ENCODE peak calls at places on chromosome 15, in six cellular contexts. J is CD4-positive, alpha-beta T cell; Q is stomach; P is adrenal gland; G is fibroblast of mammary gland; U is WTC11. C is an unnamed sample.

GRCh38 chr15:52445954-52446353 is 82.7 kb downstream of the MYO5A start:
- DNase-seq in J (no peak), Q (no peak), P (no peak), G (no peak), U (peak), C (no peak)

GRCh38 chr15:58462547-58462946 is 30.8 kb downstream of the LIPC start:
- DNase-seq in J (no peak), Q (peak), P (no peak), G (no peak), U (no peak), C (no peak)

GRCh38 chr15:92963794-92964193 is 63.7 kb downstream of the CHD2 start:
- DNase-seq in J (no peak), Q (no peak), P (no peak), G (no peak), U (no peak), C (no peak)

GRCh38 chr15:74108111-74108510 is 22.3 kb upstream of the ISLR2 start:
- DNase-seq in J (no peak), Q (no peak), P (no peak), G (no peak), U (no peak), C (no peak)

GRCh38 chr15:76259392-76259791 is 51.9 kb downstream of the ETFA start:
- DNase-seq in J (no peak), Q (no peak), P (no peak), G (no peak), U (no peak), C (no peak)

GRCh38 chr15:65355173-65355982 is 22.4 kb downstream of the IGDCC3 start:
- DNase-seq in J (no peak), Q (no peak), P (no peak), G (no peak), U (no peak), C (no peak)

GRCh38 chr15:67501177-67501835 is 19.6 kb upstream of the C15orf61 start:
- DNase-seq in J (no peak), Q (no peak), P (no peak), G (peak), U (no peak), C (no peak)

GRCh38 chr15:68479406-68479805 is 47.4 kb upstream of the ITGA11 start:
- DNase-seq in J (no peak), Q (no peak), P (no peak), G (peak), U (no peak), C (no peak)

GRCh38 chr15:41490355-41490754 is 3.3 kb upstream of the ITPKA start:
- DNase-seq in J (no peak), Q (no peak), P (no peak), G (peak), U (no peak), C (no peak)

GRCh38 chr15:56064152-56064551 is 70.7 kb upstream of the NEDD4 start:
- DNase-seq in J (no peak), Q (no peak), P (no peak), G (no peak), U (no peak), C (no peak)

GRCh38 chr15:63833246-63833696 is 477 bp downstream of the HERC1 start:
- DNase-seq in J (peak), Q (peak), P (peak), G (peak), U (peak), C (no peak)

GRCh38 chr15:75861750-75862402 is 18.6 kb downstream of the UBE2Q2 start:
- DNase-seq in J (no peak), Q (no peak), P (no peak), G (peak), U (no peak), C (no peak)

GRCh38 chr15:101451192-101451799 is 38.2 kb downstream of the PCSK6 start:
- DNase-seq in J (no peak), Q (no peak), P (peak), G (peak), U (no peak), C (no peak)

GRCh38 chr15:67406257-67406861 is 114.6 kb upstream of the C15orf61 start:
- DNase-seq in J (no peak), Q (no peak), P (no peak), G (peak), U (no peak), C (no peak)

GRCh38 chr15:84975871-84976351 is 5.7 kb upstream of the PDE8A start:
- DNase-seq in J (no peak), Q (no peak), P (no peak), G (no peak), U (no peak), C (no peak)

GRCh38 chr15:94494732-94495131 is 263.4 kb downstream of the MCTP2 start:
- DNase-seq in J (no peak), Q (no peak), P (no peak), G (no peak), U (no peak), C (no peak)

GRCh38 chr15:85750807-85751730 is 43.7 kb downstream of the KLHL25 start:
- DNase-seq in J (no peak), Q (peak), P (peak), G (peak), U (peak), C (no peak)

GRCh38 chr15:98017150-98017964 is 56.9 kb downstream of the ARRDC4 start:
- DNase-seq in J (no peak), Q (no peak), P (no peak), G (no peak), U (peak), C (no peak)

GRCh38 chr15:38229700-38230099 is 22.9 kb upstream of the SPRED1 start:
- DNase-seq in J (no peak), Q (no peak), P (no peak), G (peak), U (no peak), C (no peak)

GRCh38 chr15:34239151-34239761 is 14.4 kb downstream of the EMC4 start:
- DNase-seq in J (no peak), Q (no peak), P (no peak), G (peak), U (no peak), C (no peak)

GRCh38 chr15:31480356-31481058 is 153.9 kb downstream of the KLF13 start:
- DNase-seq in J (no peak), Q (peak), P (peak), G (no peak), U (no peak), C (no peak)

GRCh38 chr15:58467722-58468436 is 36.1 kb downstream of the LIPC start:
- DNase-seq in J (no peak), Q (peak), P (no peak), G (no peak), U (no peak), C (no peak)

GRCh38 chr15:100727291-100727851 is 125.0 kb downstream of the ASB7 start:
- DNase-seq in J (no peak), Q (no peak), P (peak), G (peak), U (no peak), C (no peak)

GRCh38 chr15:44593042-44593736 is 56.2 kb downstream of the EIF3J start:
- DNase-seq in J (peak), Q (no peak), P (no peak), G (peak), U (no peak), C (no peak)

GRCh38 chr15:38130739-38131498 is 121.7 kb upstream of the SPRED1 start:
- DNase-seq in J (no peak), Q (peak), P (peak), G (peak), U (no peak), C (peak)

GRCh38 chr15:54097019-54097418 is 118.8 kb downstream of the UNC13C start:
- DNase-seq in J (no peak), Q (no peak), P (no peak), G (no peak), U (no peak), C (no peak)

GRCh38 chr15:86266896-86267484 is 187.3 kb downstream of the AGBL1 start:
- DNase-seq in J (no peak), Q (no peak), P (no peak), G (no peak), U (no peak), C (no peak)

GRCh38 chr15:28960979-28961378 is 75.2 kb downstream of the APBA2 start:
- DNase-seq in J (no peak), Q (no peak), P (no peak), G (peak), U (no peak), C (no peak)

GRCh38 chr15:27358751-27359434 is 387.9 kb downstream of the GABRG3 start:
- DNase-seq in J (no peak), Q (no peak), P (peak), G (no peak), U (peak), C (no peak)

GRCh38 chr15:71916834-71917233 is 106.5 kb downstream of the NR2E3 start:
- DNase-seq in J (no peak), Q (no peak), P (no peak), G (no peak), U (no peak), C (no peak)

GRCh38 chr15:62807539-62808130 is 234.9 kb upstream of the TPM1 start:
- DNase-seq in J (no peak), Q (no peak), P (no peak), G (no peak), U (peak), C (no peak)

GRCh38 chr15:74817370-74817737 is 4.7 kb downstream of the LMAN1L start:
- DNase-seq in J (no peak), Q (no peak), P (peak), G (no peak), U (no peak), C (no peak)

GRCh38 chr15:69668963-69669362 is 216.3 kb downstream of the RPLP1 start:
- DNase-seq in J (no peak), Q (peak), P (no peak), G (no peak), U (no peak), C (peak)

GRCh38 chr15:89368566-89369223 is 34.1 kb upstream of the POLG start:
- DNase-seq in J (no peak), Q (no peak), P (no peak), G (no peak), U (peak), C (no peak)

GRCh38 chr15:42059661-42060476 is 34.5 kb downstream of the PLA2G4D start:
- DNase-seq in J (peak), Q (peak), P (peak), G (peak), U (peak), C (peak)

GRCh38 chr15:90718232-90718631 is 1.1 kb downstream of the BLM start:
- DNase-seq in J (no peak), Q (no peak), P (no peak), G (no peak), U (no peak), C (no peak)

GRCh38 chr15:79089331-79089889 is 1.2 kb downstream of the RASGRF1 start:
- DNase-seq in J (no peak), Q (no peak), P (no peak), G (no peak), U (peak), C (peak)

GRCh38 chr15:79092382-79092781 is 1.8 kb upstream of the RASGRF1 start:
- DNase-seq in J (no peak), Q (no peak), P (no peak), G (no peak), U (no peak), C (peak)

GRCh38 chr15:79089890-79090486 is 592 bp downstream of the RASGRF1 start:
- DNase-seq in J (no peak), Q (no peak), P (no peak), G (peak), U (peak), C (peak)

GRCh38 chr15:79091204-79091867 is 756 bp upstream of the RASGRF1 start:
- DNase-seq in J (no peak), Q (no peak), P (no peak), G (peak), U (peak), C (no peak)

DNA sequence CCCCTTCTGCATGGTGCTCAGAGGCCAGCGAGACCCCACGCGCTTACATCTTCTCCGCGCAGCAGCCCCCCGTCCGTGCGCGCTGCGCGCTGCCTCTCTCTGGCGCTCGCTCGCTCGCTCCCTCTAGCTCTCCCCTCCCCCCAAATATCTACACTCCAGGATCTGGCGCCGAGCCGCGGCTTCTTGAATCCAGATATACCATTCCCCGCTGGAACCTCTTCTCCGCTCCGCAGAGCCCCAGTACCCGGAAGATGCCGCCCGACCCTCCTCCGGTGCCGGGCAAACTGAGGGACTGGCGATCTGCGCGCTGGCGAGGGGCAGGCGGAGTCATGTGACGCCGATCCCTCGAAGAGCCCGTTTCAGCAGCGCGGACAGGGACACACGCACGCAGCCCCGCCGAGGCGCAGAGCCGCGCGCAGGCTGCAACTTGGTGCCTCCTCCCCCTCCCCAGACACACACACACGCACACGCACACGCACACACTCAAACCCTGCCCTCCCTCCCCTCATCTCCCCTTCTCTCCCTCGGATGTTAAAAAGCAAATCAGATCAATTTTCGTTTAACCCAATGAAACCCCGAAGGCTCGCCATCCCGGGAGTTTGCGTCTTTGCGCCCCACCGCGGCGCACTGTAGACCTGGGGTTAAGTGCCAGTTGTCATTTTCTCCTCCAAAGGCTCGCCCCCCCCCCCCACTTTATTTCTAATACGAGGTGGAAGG is at the start of gene RASGRF1:
- DNase-seq in J (no peak), Q (no peak), P (no peak), G (peak), U (peak), C (peak)
- TF ChIP-seq CTCF in J (no peak), Q (no peak), P (no peak), G (no peak), U (no peak), C (no peak)

GRCh38 chr15:40354408-40355171 is 3.4 kb upstream of the DISP2 start:
- DNase-seq in J (no peak), Q (no peak), P (peak), G (peak), U (peak), C (no peak)
- TF ChIP-seq CTCF in J (no peak), Q (no peak), P (peak), G (peak), U (no peak), C (no peak)

DNA sequence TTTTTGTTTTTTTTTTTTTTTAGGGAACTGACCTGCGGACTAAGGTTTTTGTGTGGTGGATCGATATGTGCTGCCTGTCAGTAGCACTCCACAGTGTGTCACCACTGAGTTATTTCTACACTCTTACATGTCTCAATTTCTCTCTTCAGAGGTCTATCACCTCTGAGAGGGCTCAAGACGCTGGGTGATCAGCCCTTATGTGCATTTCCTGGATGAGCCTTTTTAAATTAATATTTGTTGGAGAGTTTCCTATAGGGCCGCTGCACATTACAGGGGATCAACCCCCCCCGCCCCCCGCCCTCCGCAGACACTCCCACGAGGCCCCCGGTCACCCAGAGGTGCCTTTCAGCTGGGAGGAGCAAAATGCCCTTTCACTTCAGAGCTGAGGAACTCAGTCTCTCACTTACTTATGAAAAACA is 34.5 kb upstream of the AP4E1 start:
- DNase-seq in J (no peak), Q (no peak), P (no peak), G (no peak), U (no peak), C (no peak)
- TF ChIP-seq CTCF in J (no peak), Q (no peak), P (no peak), G (no peak), U (no peak), C (no peak)

GRCh38 chr15:83973816-83974215 is 261.8 kb upstream of the GOLGA6L4 start:
- DNase-seq in J (no peak), Q (no peak), P (no peak), G (peak), U (no peak), C (no peak)
- TF ChIP-seq CTCF in J (no peak), Q (no peak), P (no peak), G (peak), U (peak), C (no peak)

GRCh38 chr15:80183291-80183690 is 30.5 kb downstream of the FAH start:
- DNase-seq in J (no peak), Q (no peak), P (peak), G (no peak), U (no peak), C (no peak)

GRCh38 chr15:80185152-80185551 is 32.4 kb downstream of the FAH start:
- DNase-seq in J (no peak), Q (no peak), P (peak), G (no peak), U (no peak), C (no peak)

GRCh38 chr15:80182611-80183210 is 29.9 kb downstream of the FAH start:
- DNase-seq in J (no peak), Q (no peak), P (peak), G (peak), U (no peak), C (no peak)

GRCh38 chr15:80186066-80186465 is 33.3 kb downstream of the FAH start:
- DNase-seq in J (no peak), Q (no peak), P (no peak), G (no peak), U (no peak), C (no peak)

DNA sequence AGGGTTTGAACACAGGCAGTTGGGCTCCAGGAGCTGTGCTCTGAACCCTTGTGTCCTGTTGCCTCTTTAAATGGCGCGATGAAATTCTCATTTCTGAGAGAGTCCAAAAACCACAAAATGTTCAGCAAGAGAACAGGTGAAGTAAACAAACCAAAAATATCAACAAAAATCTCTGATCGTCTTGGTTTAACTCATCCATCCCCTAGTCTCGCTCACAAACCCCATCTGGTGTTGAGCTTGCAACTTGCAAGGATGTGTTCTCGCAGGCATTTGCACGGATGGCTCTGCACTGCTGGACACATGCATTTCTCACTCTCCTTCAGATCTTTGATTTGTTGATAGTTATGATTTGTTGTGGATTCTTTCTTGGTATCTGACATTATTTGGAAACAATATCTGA is 31.1 kb downstream of the FAH start:
- DNase-seq in J (no peak), Q (no peak), P (peak), G (no peak), U (no peak), C (no peak)
- TF ChIP-seq CTCF in J (no peak), Q (no peak), P (no peak), G (peak), U (no peak), C (no peak)

DNA sequence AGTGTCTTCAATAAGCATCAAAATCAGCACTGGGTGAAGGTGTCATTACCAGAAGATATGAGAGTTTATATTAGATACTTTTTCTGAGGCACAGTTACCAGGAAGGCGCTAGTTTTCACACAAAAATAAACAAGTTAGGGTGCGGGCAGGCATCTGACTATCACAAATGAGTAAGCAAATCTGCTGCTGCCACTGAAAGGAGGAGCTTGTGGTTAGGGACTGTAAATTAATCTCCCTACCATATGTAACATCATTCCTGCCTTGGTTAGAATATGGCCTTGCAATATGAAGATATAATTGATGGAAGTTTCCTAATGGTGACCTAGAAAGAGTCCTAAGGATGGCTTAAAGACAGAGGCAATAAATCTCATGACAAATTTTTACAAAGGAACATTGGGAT is 19.5 kb upstream of the EID1 start:
- DNase-seq in J (no peak), Q (no peak), P (no peak), G (peak), U (no peak), C (no peak)
- TF ChIP-seq CTCF in J (no peak), Q (no peak), P (no peak), G (no peak), U (no peak), C (no peak)

C was measured in CD14-positive monocyte.